ENCODE peak calls at places on chromosomes 1 and 21, in ten cellular contexts. N is body of pancreas; D is tibial artery; L is lower lobe of right lung; Y is right atrium auricular region; F is CD8-positive, alpha-beta T cell; Z is astrocyte; J is stomach; E is GM23338; M is lung. X is an unnamed sample.

GRCh38 chr1:227731696-227732585 is 3.2 kb downstream of the JMJD4 start:
- DNase-seq in N (no peak), D (no peak), L (peak; percentile 43), Y (no peak), F (no peak), Z (no peak), J (no peak), E (no peak), M (no peak), X (no peak)

GRCh38 chr1:211260161-211261107 is 1.3 kb downstream of the RCOR3 start:
- DNase-seq in N (peak; percentile 92), D (peak; percentile 91), L (peak; percentile 87), Y (peak; percentile 88), F (peak; percentile 55), Z (peak; percentile 70), J (peak; percentile 89), E (peak; percentile 83), M (peak; percentile 86), X (no peak)

GRCh38 chr1:155968670-155969069 is 9.7 kb downstream of the ARHGEF2 start:
- DNase-seq in N (no peak), D (no peak), L (no peak), Y (no peak), F (no peak), Z (no peak), J (no peak), E (no peak), M (no peak), X (no peak)

GRCh38 chr1:224736619-224737352 is 120.7 kb downstream of the CNIH3 start:
- DNase-seq in N (no peak), D (no peak), L (no peak), Y (peak; percentile 66), F (no peak), Z (peak; percentile 52), J (no peak), E (peak; percentile 31), M (no peak), X (no peak)

GRCh38 chr1:70718086-70718630 is 307.1 kb downstream of the CTH start:
- DNase-seq in N (no peak), D (no peak), L (no peak), Y (no peak), F (no peak), Z (no peak), J (no peak), E (no peak), M (no peak), X (no peak)

GRCh38 chr1:61247051-61247854 is 164.9 kb downstream of the NFIA start:
- DNase-seq in N (no peak), D (no peak), L (no peak), Y (no peak), F (no peak), Z (no peak), J (no peak), E (no peak), M (no peak), X (no peak)

GRCh38 chr1:179881642-179882252 is 338 bp upstream of the TOR1AIP1 start:
- DNase-seq in N (peak; percentile 84), D (peak; percentile 96), L (no peak), Y (peak; percentile 94), F (no peak), Z (peak; percentile 90), J (peak; percentile 80), E (peak; percentile 83), M (no peak), X (peak; percentile 58)

GRCh38 chr21:25885405-25885804 is 150.6 kb downstream of the GABPA start:
- DNase-seq in N (no peak), D (no peak), L (no peak), Y (no peak), F (no peak), Z (no peak), J (no peak), E (no peak), M (no peak), X (no peak)

GRCh38 chr1:75245239-75245638 is 111.1 kb downstream of the LHX8 start:
- DNase-seq in N (no peak), D (no peak), L (no peak), Y (no peak), F (no peak), Z (no peak), J (no peak), E (no peak), M (no peak), X (no peak)

GRCh38 chr1:226419284-226419683 is 11.4 kb upstream of the PARP1 start:
- DNase-seq in N (no peak), D (no peak), L (no peak), Y (no peak), F (no peak), Z (no peak), J (no peak), E (no peak), M (no peak), X (no peak)

GRCh38 chr21:20882462-20883415 is 115.5 kb upstream of the NCAM2 start:
- DNase-seq in N (peak; percentile 56), D (no peak), L (no peak), Y (no peak), F (no peak), Z (no peak), J (peak; percentile 47), E (peak; percentile 86), M (no peak), X (no peak)

GRCh38 chr1:223425550-223425949 is 32.3 kb downstream of the CCDC185 start:
- DNase-seq in N (no peak), D (no peak), L (no peak), Y (no peak), F (no peak), Z (no peak), J (no peak), E (no peak), M (no peak), X (no peak)
- TF ChIP-seq CTCF in N (no peak), D (no peak), L (no peak), Y (no peak), F (no peak), Z (no peak), J (no peak), E (no peak), M (no peak), X (no peak)

DNA sequence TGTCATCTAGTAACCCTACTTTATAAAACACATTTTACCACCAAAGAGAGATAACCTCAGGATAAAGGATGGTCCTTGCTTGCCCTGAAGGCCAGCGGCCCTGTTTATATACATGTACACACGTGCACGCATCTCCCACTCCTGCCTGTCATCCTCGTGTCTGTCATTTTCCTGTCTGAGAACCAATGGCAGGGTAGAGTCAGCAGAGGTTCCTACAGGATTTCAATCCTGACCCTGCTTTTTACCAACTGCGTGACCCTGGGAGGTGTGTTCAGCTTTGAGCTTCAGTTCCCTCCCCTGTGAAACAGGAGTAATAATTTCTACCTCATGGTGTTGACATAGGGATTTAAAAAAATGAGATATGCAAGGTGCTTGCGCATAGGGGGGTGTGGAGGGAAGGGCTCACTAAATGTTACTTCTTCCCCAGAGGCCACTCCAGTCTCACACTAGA is 12.3 kb upstream of the RASSF5 start:
- DNase-seq in N (no peak), D (no peak), L (no peak), Y (no peak), F (no peak), Z (no peak), J (no peak), E (no peak), M (no peak), X (no peak)
- H3K36me3 ChIP-seq in N (no peaks in the 10 kb centered on the region), D (no peaks in the 10 kb centered on the region), L (peaks cover 30% of the 10 kb centered on the region), Y (no peaks in the 10 kb centered on the region), F (peaks cover 68% of the 10 kb centered on the region), Z (peaks cover 13% of the 10 kb centered on the region), J (peaks cover 53% of the 10 kb centered on the region), E (no peaks in the 10 kb centered on the region), M (no peaks in the 10 kb centered on the region), X (peaks cover 1% of the 10 kb centered on the region)

GRCh38 chr21:41639766-41640165 is 127.1 kb downstream of the RIPK4 start:
- DNase-seq in N (no peak), D (no peak), L (no peak), Y (no peak), F (no peak), Z (no peak), J (no peak), E (no peak), M (no peak), X (no peak)
- H3K27me3 ChIP-seq in N (no peaks in the 10 kb centered on the region), D (no peaks in the 10 kb centered on the region), L (no peaks in the 10 kb centered on the region), Y (no peaks in the 10 kb centered on the region), F (no peaks in the 10 kb centered on the region), Z (no peaks in the 10 kb centered on the region), J (no peaks in the 10 kb centered on the region), E (no peaks in the 10 kb centered on the region), M (no peaks in the 10 kb centered on the region), X (no peaks in the 10 kb centered on the region)

DNA sequence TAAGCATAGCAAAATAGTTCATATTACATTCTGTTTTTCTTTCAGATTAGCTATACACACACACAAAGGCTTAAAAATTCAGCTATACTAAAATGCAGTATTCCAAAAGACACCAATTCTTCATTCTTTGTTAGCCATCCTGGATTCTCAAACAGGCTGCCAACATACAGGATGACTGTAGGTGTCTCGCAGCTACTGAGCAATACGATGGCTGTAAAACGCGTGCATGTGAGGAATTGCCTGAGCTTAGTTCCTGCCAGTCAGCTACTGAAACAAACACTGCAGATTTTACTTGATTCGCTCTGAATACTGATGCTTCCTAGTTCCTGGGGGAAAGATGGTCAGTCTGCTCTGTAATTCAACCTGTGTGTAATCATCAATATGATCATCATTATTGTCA is 24.7 kb upstream of the HMGN1 start:
- DNase-seq in N (no peak), D (no peak), L (no peak), Y (no peak), F (no peak), Z (peak; percentile 35), J (no peak), E (peak; percentile 71), M (no peak), X (no peak)
- TF ChIP-seq CTCF in N (no peak), D (peak; percentile 32), L (no peak), Y (peak; percentile 35), F (no peak), Z (peak; percentile 18), J (peak; percentile 22), E (peak; percentile 25), M (no peak), X (peak; percentile 55)